ENCODE peak calls at places on chromosomes 11 and 22, in four cellular contexts. U, J, M and R are unnamed samples.

GRCh38 chr11:116641561-116642045 is 131.2 kb downstream of the BUD13 start:
- DNase-seq in J (no peak), M (peak), U (peak), R (peak)

GRCh38 chr11:117210620-117211019 is 11.4 kb downstream of the TAGLN start:
- DNase-seq in M (no peak), J (no peak), U (no peak), R (no peak)

GRCh38 chr11:103601230-103601846 is 435.1 kb upstream of the DDI1 start:
- DNase-seq in M (peak), U (no peak), J (no peak), R (no peak)

GRCh38 chr11:111591187-111591960 is 10.9 kb upstream of the SIK2 start:
- DNase-seq in U (no peak), J (no peak), M (no peak), R (no peak)

GRCh38 chr22:46073683-46074504 is 76.4 kb upstream of the PPARA start:
- DNase-seq in J (no peak), M (peak), U (no peak), R (peak)

GRCh38 chr22:47548953-47549740 is 786.7 kb downstream of the TBC1D22A start:
- DNase-seq in M (no peak), J (no peak), U (no peak), R (no peak)

GRCh38 chr11:46389450-46390330 is 1.9 kb downstream of the CHRM4 start:
- DNase-seq in J (no peak), M (peak), U (peak), R (peak)

GRCh38 chr11:71251761-71252433 is 480 bp downstream of the SHANK2 start:
- DNase-seq in U (peak), M (peak), J (no peak), R (peak)

GRCh38 chr11:74179234-74180126 is 8.4 kb downstream of the PPME1 start:
- DNase-seq in J (no peak), M (no peak), U (no peak), R (no peak)

GRCh38 chr11:95832763-95833162 is 42.5 kb downstream of the CEP57 start:
- DNase-seq in J (no peak), U (no peak), M (no peak), R (no peak)

GRCh38 chr11:95835351-95835750 is 45.1 kb downstream of the CEP57 start:
- DNase-seq in M (no peak), U (no peak), J (no peak), R (no peak)

GRCh38 chr11:95831198-95831883 is 41.0 kb downstream of the CEP57 start:
- DNase-seq in M (no peak), U (no peak), J (no peak), R (no peak)

GRCh38 chr11:95833378-95833777 is 43.1 kb downstream of the CEP57 start:
- DNase-seq in U (no peak), M (no peak), J (no peak), R (no peak)

GRCh38 chr11:95835768-95836488 is 45.6 kb downstream of the CEP57 start:
- DNase-seq in U (peak), J (no peak), M (peak), R (peak)
- TF ChIP-seq POLR2AphosphoS5 in U (peak), J (peak), M (no peak), R (no peak)

GRCh38 chr11:62601364-62602140 is at the start of gene MTA2:
- DNase-seq in J (no peak), U (peak), M (peak), R (peak)

GRCh38 chr11:62602141-62603071 is 741 bp upstream of the MTA2 start:
- DNase-seq in J (no peak), M (peak), U (peak), R (peak)

GRCh38 chr11:62600367-62601113 is 1.1 kb downstream of the MTA2 start:
- DNase-seq in U (no peak), M (no peak), J (no peak), R (no peak)

GRCh38 chr11:62599909-62600308 is 1.8 kb downstream of the MTA2 start:
- DNase-seq in M (no peak), J (no peak), U (peak), R (no peak)

GRCh38 chr11:62601114-62601363 is 626 bp downstream of the MTA2 start:
- DNase-seq in U (no peak), J (no peak), M (peak), R (peak)
- TF ChIP-seq POLR2AphosphoS5 in U (no peak), J (no peak), M (peak), R (no peak)

GRCh38 chr11:66002648-66003225 is 434 bp downstream of the BANF1 start:
- DNase-seq in J (peak), U (peak), M (peak), R (peak)
- TF ChIP-seq POLR2AphosphoS5 in J (no peak), U (no peak), M (no peak), R (peak)

DNA sequence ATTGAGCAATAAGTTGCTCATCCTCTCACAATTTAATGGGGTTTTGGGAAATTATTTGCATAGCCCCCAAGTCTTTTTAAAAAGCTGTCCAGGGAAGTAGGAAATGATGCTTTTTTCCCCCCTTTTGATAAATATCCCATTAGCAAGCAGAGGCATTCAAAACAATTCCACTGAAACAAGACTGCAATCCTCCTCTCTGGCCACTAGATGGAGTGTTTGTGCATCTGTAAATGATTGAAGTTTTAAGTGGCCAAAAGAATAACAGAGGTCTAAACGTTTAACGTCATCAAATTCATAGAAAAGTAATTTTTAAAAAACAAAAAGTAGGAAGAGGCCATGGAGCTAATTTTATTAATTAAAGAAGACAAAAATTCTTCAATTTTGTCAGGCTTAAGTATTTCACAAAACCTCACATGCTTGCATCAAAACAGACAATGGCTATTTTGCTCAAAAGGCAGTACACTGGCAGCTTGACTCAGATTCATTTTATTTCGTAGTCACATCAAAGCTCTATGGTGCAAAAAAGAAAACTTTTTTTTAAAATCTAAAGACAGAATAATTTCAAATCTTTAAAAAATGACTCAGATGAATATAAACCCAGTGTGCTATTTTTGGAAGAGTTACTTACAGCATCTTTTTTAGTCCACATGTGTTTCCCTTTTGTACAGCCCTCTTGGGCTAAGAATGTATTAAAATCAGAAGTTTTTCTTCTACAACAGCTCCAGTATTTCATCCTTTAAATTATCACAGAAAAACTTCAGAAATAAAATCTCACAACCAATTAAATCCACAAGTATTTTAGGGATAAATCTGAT is 17.8 kb downstream of the CHORDC1 start:
- DNase-seq in J (no peak), U (no peak), M (no peak), R (no peak)
- TF ChIP-seq POLR2AphosphoS5 in J (no peak), U (no peak), M (no peak), R (no peak)

GRCh38 chr11:110148775-110149744 is 55.9 kb downstream of the ZC3H12C start:
- DNase-seq in J (no peak), M (no peak), U (no peak), R (no peak)
- TF ChIP-seq POLR2AphosphoS5 in J (no peak), M (no peak), U (no peak), R (no peak)

GRCh38 chr11:128187377-128187776 is 400.0 kb downstream of the ETS1 start:
- DNase-seq in U (no peak), J (no peak), M (no peak), R (no peak)
- TF ChIP-seq POLR2AphosphoS5 in U (no peak), J (no peak), M (no peak), R (no peak)

DNA sequence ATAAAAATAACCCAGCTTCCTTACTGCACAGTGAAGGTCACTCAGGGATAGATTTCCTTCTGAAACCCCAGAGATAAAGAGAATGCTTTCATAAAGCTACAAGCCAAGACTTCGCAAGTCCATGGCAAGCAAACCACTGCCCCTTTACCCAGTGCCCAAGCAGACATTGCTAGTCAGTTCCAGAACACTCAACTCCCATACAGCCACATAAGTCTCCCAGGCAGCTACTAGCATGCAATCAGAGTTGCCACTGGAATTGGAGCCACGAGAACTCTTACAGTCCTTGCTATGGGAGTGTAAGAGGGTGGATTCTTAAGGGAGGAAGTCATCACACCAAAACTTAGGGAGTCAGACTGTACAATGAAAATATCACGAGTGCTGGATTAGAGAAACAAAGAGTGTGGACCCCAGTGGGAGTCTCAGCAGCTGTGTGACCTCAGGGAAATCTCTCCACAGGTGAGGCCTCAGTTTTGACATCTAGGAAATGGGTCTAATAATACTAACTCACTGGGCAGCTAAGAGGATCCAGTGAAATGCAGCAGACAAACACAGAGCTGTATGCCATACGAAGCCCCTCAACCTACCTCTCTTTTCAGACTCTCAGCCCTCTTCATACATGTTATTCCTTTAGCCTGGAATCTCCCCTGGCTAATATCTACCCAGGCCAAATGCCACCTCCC is 526.6 kb downstream of the MN1 start:
- DNase-seq in J (no peak), M (no peak), U (no peak), R (no peak)
- TF ChIP-seq POLR2AphosphoS5 in J (no peak), M (no peak), U (no peak), R (no peak)

GRCh38 chr11:35159111-35159510 is 20.1 kb downstream of the CD44 start:
- DNase-seq in J (no peak), M (no peak), U (no peak), R (no peak)

GRCh38 chr11:35163209-35163608 is 24.2 kb downstream of the CD44 start:
- DNase-seq in M (no peak), J (no peak), U (no peak), R (no peak)

GRCh38 chr11:35160248-35160820 is 21.4 kb downstream of the CD44 start:
- DNase-seq in U (no peak), M (no peak), J (no peak), R (no peak)

GRCh38 chr11:35162795-35163194 is 23.8 kb downstream of the CD44 start:
- DNase-seq in M (no peak), J (no peak), U (no peak), R (no peak)

DNA sequence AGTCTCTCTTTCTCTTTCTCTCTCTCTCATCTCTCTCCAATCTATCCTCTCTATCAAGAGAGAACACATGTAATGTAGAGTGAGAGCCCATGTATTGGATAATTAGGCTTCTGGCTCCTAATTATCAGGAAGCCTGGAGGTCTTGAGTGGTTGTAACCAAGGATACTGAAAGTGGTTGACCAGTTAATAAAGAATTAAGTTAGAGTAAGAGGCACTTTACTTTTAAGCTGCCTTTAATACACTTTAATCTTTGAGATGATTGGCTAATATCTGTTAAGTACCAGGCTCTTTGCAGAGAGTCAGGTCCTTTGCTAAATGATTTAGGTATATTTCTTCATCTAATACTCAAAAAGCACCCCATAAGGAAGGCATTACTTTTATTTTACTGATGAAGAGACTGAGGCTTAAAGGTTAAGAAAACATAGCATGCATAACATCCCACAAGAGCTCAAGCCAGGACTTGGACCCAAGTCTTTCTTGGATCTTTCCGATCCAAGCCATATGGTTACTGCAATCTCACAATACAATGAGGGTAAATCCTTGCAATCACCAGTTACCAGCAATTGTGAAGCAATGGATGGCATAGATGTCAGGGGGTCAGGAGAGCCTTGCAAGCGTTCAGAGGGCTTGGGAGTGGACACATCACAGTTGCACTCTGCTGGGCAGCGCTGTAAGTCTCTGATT is 22.1 kb downstream of the CD44 start:
- DNase-seq in J (no peak), U (no peak), M (no peak), R (no peak)
- TF ChIP-seq POLR2AphosphoS5 in J (no peak), U (no peak), M (no peak), R (no peak)

GRCh38 chr22:19479358-19480172 is at the start of gene CDC45:
- DNase-seq in M (peak), J (no peak), U (peak), R (peak)
- TF ChIP-seq POLR2AphosphoS5 in M (no peak), J (peak), U (peak), R (peak)